ENCODE peak calls at places on chromosomes 16 and 17, in five cellular contexts. P is sigmoid colon, M is fibroblast of lung, O is glutamatergic neuron, I is cardiac fibroblast. E is an unnamed sample.

GRCh38 chr16:70746040-70746707 is 54.8 kb downstream of the VAC14 start:
- DNase-seq in O (no peak), I (peak), P (peak), M (peak), E (no peak)

GRCh38 chr17:81336296-81336929 is 41.3 kb upstream of the SLC38A10 start:
- DNase-seq in P (no peak), O (no peak), M (no peak), I (no peak), E (no peak)

GRCh38 chr16:1056196-1056595 is 16.4 kb upstream of the SSTR5 start:
- DNase-seq in O (no peak), M (no peak), I (no peak), P (no peak), E (no peak)

GRCh38 chr17:27802033-27802432 is 1.7 kb upstream of the NOS2 start:
- DNase-seq in I (no peak), O (no peak), P (no peak), M (no peak), E (no peak)

GRCh38 chr16:67399749-67400704 is 6.7 kb upstream of the TPPP3 start:
- DNase-seq in I (no peak), O (no peak), M (no peak), P (no peak), E (no peak)

GRCh38 chr16:89094252-89094901 is 725 bp downstream of the ACSF3 start:
- DNase-seq in O (no peak), P (no peak), I (peak), M (peak), E (peak)

GRCh38 chr16:88063201-88063773 is 112.1 kb downstream of the BANP start:
- DNase-seq in I (peak), P (peak), O (no peak), M (peak), E (no peak)

GRCh38 chr16:65523258-65523950 is 401.5 kb upstream of the CDH11 start:
- DNase-seq in O (no peak), I (no peak), P (no peak), M (no peak), E (no peak)

GRCh38 chr17:8117980-8118768 is at the start of gene ALOXE3:
- DNase-seq in O (peak), I (peak), M (peak), P (peak), E (no peak)

GRCh38 chr16:81866820-81867440 is 87.8 kb downstream of the PLCG2 start:
- DNase-seq in M (no peak), O (no peak), I (no peak), P (no peak), E (no peak)

GRCh38 chr16:11147033-11147848 is 108.8 kb downstream of the SOCS1 start:
- DNase-seq in O (no peak), M (no peak), I (no peak), P (no peak), E (no peak)

GRCh38 chr16:11734653-11735043 is 8.0 kb downstream of the TXNDC11 start:
- DNase-seq in I (no peak), O (no peak), P (no peak), M (no peak), E (no peak)

DNA sequence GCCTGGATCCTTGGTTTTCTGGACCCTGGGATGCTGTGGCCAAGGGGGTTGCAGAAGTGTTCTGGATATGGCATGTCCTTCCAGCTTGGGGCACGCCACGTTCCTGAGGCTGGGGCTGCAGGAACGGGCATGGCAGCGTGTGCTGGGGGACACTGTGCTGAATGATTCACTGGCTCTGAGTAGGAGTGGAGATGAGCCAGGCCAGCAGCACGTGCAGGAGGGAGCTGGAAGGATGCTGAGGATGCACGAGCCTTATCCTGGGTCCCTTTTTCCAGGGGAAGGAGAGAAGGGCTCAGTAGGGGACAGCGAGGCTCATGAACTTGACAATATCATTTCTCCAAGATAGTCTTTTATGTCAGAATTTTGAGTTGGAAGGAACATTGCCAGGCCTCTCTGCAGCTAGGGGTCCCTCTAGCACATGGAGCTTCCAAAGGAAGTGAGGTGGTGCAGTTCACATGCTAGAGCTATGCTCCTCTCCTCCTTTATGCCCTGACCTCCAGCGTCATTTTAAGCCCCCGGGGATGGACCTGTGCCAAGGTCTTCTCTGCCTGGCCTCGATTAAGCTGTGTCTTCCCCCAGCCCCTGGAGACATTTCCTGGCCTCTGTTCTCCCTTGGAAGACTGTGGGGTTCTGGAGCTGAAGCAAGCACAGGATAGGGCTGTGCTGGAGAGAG is 125.9 kb downstream of the OR1D5 start:
- DNase-seq in P (no peak), M (no peak), O (no peak), I (no peak), E (no peak)
- TF ChIP-seq CTCF in P (no peak), M (peak), O (no peak), I (peak), E (no peak)

GRCh38 chr16:58306327-58306726 is 11.5 kb upstream of the PRSS54 start:
- DNase-seq in I (peak), P (no peak), O (no peak), M (peak), E (no peak)
- TF ChIP-seq CTCF in I (peak), P (no peak), O (peak), M (peak), E (peak)

GRCh38 chr17:46738544-46738943 is 79.9 kb downstream of the WNT3 start:
- DNase-seq in M (peak), O (no peak), I (no peak), P (no peak), E (no peak)

GRCh38 chr17:46739982-46740381 is 78.5 kb downstream of the WNT3 start:
- DNase-seq in I (no peak), O (no peak), P (no peak), M (no peak), E (no peak)

GRCh38 chr17:46733837-46734516 is 84.5 kb downstream of the WNT3 start:
- DNase-seq in I (peak), M (peak), P (no peak), O (no peak), E (no peak)

GRCh38 chr17:46736100-46736499 is 82.4 kb downstream of the WNT3 start:
- DNase-seq in I (no peak), M (no peak), O (no peak), P (no peak), E (no peak)

DNA sequence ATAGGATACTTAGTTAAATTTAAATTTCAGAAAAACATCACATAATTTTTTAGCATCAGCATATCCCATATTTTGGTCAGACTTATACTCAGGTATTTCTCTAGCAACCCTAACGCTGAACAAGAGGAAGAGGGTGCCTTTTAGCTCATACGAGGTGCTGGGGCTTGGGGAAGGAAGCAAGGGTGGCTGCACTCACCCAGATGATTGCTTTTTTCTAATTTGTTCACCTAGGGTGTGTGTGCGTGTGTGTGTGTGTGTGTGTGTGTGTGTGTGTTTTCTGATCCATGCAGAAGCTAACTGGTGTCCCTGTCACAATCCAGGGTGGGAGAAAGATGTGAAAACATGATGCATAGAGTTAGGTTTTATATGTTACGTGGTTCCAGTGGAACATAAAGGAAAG is 81.2 kb downstream of the WNT3 start:
- DNase-seq in P (no peak), I (no peak), O (no peak), M (no peak), E (no peak)
- TF ChIP-seq CTCF in P (no peak), I (no peak), O (no peak), M (no peak), E (no peak)

DNA sequence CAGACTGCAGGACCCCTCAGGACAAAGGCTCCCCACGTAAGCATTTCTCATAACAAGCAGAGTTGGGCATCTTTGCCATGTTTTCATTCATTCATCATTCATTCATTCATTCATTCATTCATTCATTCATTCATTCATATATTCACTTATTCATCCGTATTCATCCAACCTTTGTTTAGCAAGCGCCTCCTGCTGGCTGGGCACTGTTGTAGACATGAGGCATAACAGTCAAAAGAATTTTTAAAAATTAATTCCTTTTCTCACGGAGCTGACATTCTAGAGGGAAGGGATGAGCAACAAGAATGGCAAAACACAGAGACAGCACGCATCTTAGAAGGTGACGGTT is 351.7 kb upstream of the TNRC6C start:
- DNase-seq in M (no peak), O (no peak), P (no peak), I (no peak), E (no peak)
- TF ChIP-seq CTCF in M (no peak), O (no peak), P (no peak), I (no peak), E (no peak)

DNA sequence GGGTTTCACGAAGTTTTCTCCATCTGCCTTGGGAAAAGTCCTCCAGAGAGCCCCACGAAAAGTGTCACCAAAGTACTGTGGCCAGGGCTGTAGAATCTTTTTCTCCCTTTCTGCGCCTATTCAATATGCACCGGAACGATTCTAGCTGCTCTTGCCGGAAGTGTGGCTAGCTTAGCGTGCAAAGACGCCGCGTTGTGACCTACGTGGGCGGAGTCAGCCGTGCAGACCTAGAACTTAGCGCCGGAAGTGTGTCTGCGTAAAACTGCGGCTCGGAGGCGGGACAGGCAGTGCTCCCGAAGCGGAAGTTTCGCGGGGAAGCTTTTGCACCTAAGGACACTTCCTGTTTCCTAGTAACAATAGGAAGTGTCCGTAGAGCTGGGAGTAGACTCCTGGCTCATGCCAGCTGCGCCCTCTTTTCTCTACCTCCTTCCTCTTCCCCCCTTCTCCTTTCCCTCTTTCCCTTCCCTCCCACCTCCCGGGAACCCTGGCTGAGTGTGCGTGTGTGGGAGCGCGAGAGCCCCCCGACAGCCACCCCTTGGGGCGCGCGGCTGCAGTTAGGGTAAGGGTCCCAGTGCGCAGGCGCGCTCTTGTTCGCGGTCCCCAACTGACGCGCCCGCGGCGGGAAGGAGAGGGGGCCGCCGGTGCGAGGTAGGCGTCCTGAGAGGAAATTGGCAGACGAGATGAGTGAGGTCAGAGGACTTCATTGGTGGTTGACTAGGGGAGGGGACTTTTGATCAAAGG is at the start of the genes ZNF646 and ZNF668:
- DNase-seq in I (peak), M (peak), O (peak), P (peak), E (peak)
- TF ChIP-seq CTCF in I (no peak), M (no peak), O (no peak), P (no peak), E (no peak)

DNA sequence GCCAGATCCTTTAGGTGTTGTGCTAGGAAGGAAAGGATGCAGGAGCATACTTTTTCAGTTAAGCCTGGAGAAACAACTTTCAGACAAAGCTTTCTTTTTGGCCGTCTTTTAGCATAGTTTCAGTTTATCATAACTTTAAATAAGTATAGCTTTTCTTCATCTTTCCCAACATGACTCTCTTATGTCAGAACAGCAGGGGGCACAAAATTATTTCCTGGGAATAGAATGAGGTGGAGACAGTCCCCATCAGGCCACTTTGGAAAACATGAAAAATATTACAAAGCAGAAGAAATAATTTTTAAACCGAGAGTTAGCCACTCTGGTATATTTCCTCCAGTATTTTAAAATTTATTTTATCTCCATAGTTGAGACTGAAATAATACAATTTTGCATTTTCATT is 387.6 kb downstream of the HAPSTR1 start:
- DNase-seq in P (no peak), M (no peak), I (no peak), O (no peak), E (no peak)
- TF ChIP-seq CTCF in P (no peak), M (no peak), I (no peak), O (no peak), E (no peak)

GRCh38 chr16:86707581-86707980 is 129.2 kb downstream of the FOXL1 start:
- DNase-seq in O (no peak), P (peak), I (no peak), M (no peak), E (no peak)
- TF ChIP-seq CTCF in O (no peak), P (no peak), I (no peak), M (no peak), E (no peak)

GRCh38 chr16:58016841-58017446 is 8.6 kb upstream of the MMP15 start:
- DNase-seq in M (no peak), O (peak), P (no peak), I (no peak), E (no peak)

GRCh38 chr16:58020628-58021521 is 4.7 kb upstream of the MMP15 start:
- DNase-seq in I (peak), P (no peak), O (peak), M (no peak), E (peak)

GRCh38 chr16:58021661-58022551 is 3.6 kb upstream of the MMP15 start:
- DNase-seq in M (peak), I (peak), P (no peak), O (peak), E (no peak)

GRCh38 chr16:58019866-58020538 is 5.6 kb upstream of the MMP15 start:
- DNase-seq in P (no peak), M (no peak), O (peak), I (no peak), E (no peak)

GRCh38 chr16:58018803-58019202 is 6.8 kb upstream of the MMP15 start:
- DNase-seq in I (no peak), M (no peak), O (peak), P (no peak), E (no peak)
- TF ChIP-seq CTCF in I (no peak), M (no peak), O (peak), P (no peak), E (no peak)